ENCODE peak calls at places on chromosome 4, in four cellular contexts. One of them, this sample, is unnamed.

GRCh38 chr4:152573861-152574260 is 38.0 kb upstream of the FBXW7 start:
- DNase-seq in fibroblast of lung: no peak
- DNase-seq in NCI-H1694 treated with DMSO at 0.1 percent for 48 hours: no peak
- DNase-seq in AML-193: no peak
- DNase-seq in this sample: no peak

GRCh38 chr4:183430317-183430986 is 14.0 kb upstream of the CDKN2AIP start:
- DNase-seq in fibroblast of lung: no peak
- DNase-seq in NCI-H1694 treated with DMSO at 0.1 percent for 48 hours: no peak
- DNase-seq in AML-193: no peak
- DNase-seq in this sample: no peak

GRCh38 chr4:85741421-85741820 is 266.5 kb downstream of the ARHGAP24 start:
- DNase-seq in fibroblast of lung: no peak
- DNase-seq in NCI-H1694 treated with DMSO at 0.1 percent for 48 hours: no peak
- DNase-seq in AML-193: no peak
- DNase-seq in this sample: no peak

GRCh38 chr4:19034089-19034488 is 1012.5 kb upstream of the LCORL start:
- DNase-seq in fibroblast of lung: peak; percentile 21
- DNase-seq in NCI-H1694 treated with DMSO at 0.1 percent for 48 hours: no peak
- DNase-seq in AML-193: no peak
- DNase-seq in this sample: no peak

GRCh38 chr4:140755811-140756291 is 334 bp downstream of the TBC1D9 start:
- DNase-seq in fibroblast of lung: peak; percentile 70
- DNase-seq in NCI-H1694 treated with DMSO at 0.1 percent for 48 hours: no peak
- DNase-seq in AML-193: no peak
- DNase-seq in this sample: no peak

GRCh38 chr4:121785479-121785878 is 15.6 kb upstream of the EXOSC9 start:
- DNase-seq in fibroblast of lung: peak; percentile 55
- DNase-seq in NCI-H1694 treated with DMSO at 0.1 percent for 48 hours: no peak
- DNase-seq in AML-193: no peak
- DNase-seq in this sample: peak; percentile 31

GRCh38 chr4:154741131-154741530 is 2.7 kb upstream of the LRAT start:
- DNase-seq in fibroblast of lung: no peak
- DNase-seq in NCI-H1694 treated with DMSO at 0.1 percent for 48 hours: no peak
- DNase-seq in AML-193: no peak
- DNase-seq in this sample: no peak

GRCh38 chr4:144645102-144645469 is 870 bp upstream of the HHIP start:
- DNase-seq in fibroblast of lung: peak; percentile 32
- DNase-seq in NCI-H1694 treated with DMSO at 0.1 percent for 48 hours: no peak
- DNase-seq in AML-193: no peak
- DNase-seq in this sample: no peak

GRCh38 chr4:26719954-26720552 is 136.2 kb downstream of the TBC1D19 start:
- DNase-seq in fibroblast of lung: peak; percentile 29
- DNase-seq in NCI-H1694 treated with DMSO at 0.1 percent for 48 hours: peak; percentile 32
- DNase-seq in AML-193: peak; percentile 26
- DNase-seq in this sample: peak; percentile 35

GRCh38 chr4:4271912-4272311 is 18.0 kb downstream of the LYAR start:
- DNase-seq in fibroblast of lung: no peak
- DNase-seq in NCI-H1694 treated with DMSO at 0.1 percent for 48 hours: no peak
- DNase-seq in AML-193: no peak
- DNase-seq in this sample: no peak

GRCh38 chr4:87823741-87824140 is 9.0 kb upstream of the MEPE start:
- DNase-seq in fibroblast of lung: no peak
- DNase-seq in NCI-H1694 treated with DMSO at 0.1 percent for 48 hours: no peak
- DNase-seq in AML-193: no peak
- DNase-seq in this sample: no peak

GRCh38 chr4:6785572-6785925 is 3.0 kb downstream of the KIAA0232 start:
- DNase-seq in fibroblast of lung: no peak
- DNase-seq in NCI-H1694 treated with DMSO at 0.1 percent for 48 hours: no peak
- DNase-seq in AML-193: no peak
- DNase-seq in this sample: no peak

GRCh38 chr4:113776679-113777078 is 15.1 kb upstream of the CAMK2D start:
- DNase-seq in fibroblast of lung: no peak
- DNase-seq in NCI-H1694 treated with DMSO at 0.1 percent for 48 hours: no peak
- DNase-seq in AML-193: no peak
- DNase-seq in this sample: no peak

GRCh38 chr4:184100297-184100885 is 117.3 kb downstream of the ENPP6 start:
- DNase-seq in fibroblast of lung: no peak
- DNase-seq in NCI-H1694 treated with DMSO at 0.1 percent for 48 hours: no peak
- DNase-seq in AML-193: peak; percentile 21
- DNase-seq in this sample: no peak

GRCh38 chr4:143411527-143412480 is 75.1 kb downstream of the GAB1 start:
- DNase-seq in fibroblast of lung: peak; percentile 50
- DNase-seq in NCI-H1694 treated with DMSO at 0.1 percent for 48 hours: no peak
- DNase-seq in AML-193: no peak
- DNase-seq in this sample: peak; percentile 44

GRCh38 chr4:26183017-26183416 is 137.8 kb upstream of the RBPJ start:
- DNase-seq in fibroblast of lung: peak; percentile 67
- DNase-seq in NCI-H1694 treated with DMSO at 0.1 percent for 48 hours: no peak
- DNase-seq in AML-193: no peak
- DNase-seq in this sample: no peak

GRCh38 chr4:158209825-158210807 is at the start of gene TMEM144:
- DNase-seq in fibroblast of lung: peak; percentile 93
- DNase-seq in NCI-H1694 treated with DMSO at 0.1 percent for 48 hours: no peak
- DNase-seq in AML-193: peak; percentile 82
- DNase-seq in this sample: peak; percentile 79

GRCh38 chr4:99665981-99666380 is 8.4 kb upstream of the C4orf54 start:
- DNase-seq in fibroblast of lung: no peak
- DNase-seq in NCI-H1694 treated with DMSO at 0.1 percent for 48 hours: no peak
- DNase-seq in AML-193: no peak
- DNase-seq in this sample: no peak

GRCh38 chr4:33160126-33160525 is 2440.0 kb downstream of the PCDH7 start:
- DNase-seq in fibroblast of lung: no peak
- DNase-seq in NCI-H1694 treated with DMSO at 0.1 percent for 48 hours: no peak
- DNase-seq in AML-193: peak; percentile 17
- DNase-seq in this sample: peak; percentile 62

GRCh38 chr4:121273191-121273590 is 107.6 kb downstream of the QRFPR start:
- DNase-seq in fibroblast of lung: no peak
- DNase-seq in NCI-H1694 treated with DMSO at 0.1 percent for 48 hours: no peak
- DNase-seq in AML-193: no peak
- DNase-seq in this sample: no peak

GRCh38 chr4:555566-556275 is 20.4 kb downstream of the TMEM271 start:
- DNase-seq in fibroblast of lung: no peak
- DNase-seq in NCI-H1694 treated with DMSO at 0.1 percent for 48 hours: no peak
- DNase-seq in AML-193: no peak
- DNase-seq in this sample: no peak

GRCh38 chr4:134636332-134637055 is 434.9 kb upstream of the PABPC4L start:
- DNase-seq in fibroblast of lung: no peak
- DNase-seq in NCI-H1694 treated with DMSO at 0.1 percent for 48 hours: no peak
- DNase-seq in AML-193: no peak
- DNase-seq in this sample: no peak

GRCh38 chr4:147096667-147097604 is 151.3 kb upstream of the TTC29 start:
- DNase-seq in fibroblast of lung: peak; percentile 38
- DNase-seq in NCI-H1694 treated with DMSO at 0.1 percent for 48 hours: peak; percentile 19
- DNase-seq in AML-193: peak; percentile 49
- DNase-seq in this sample: peak; percentile 55

GRCh38 chr4:56871357-56871993 is 36.2 kb upstream of the REST start:
- DNase-seq in fibroblast of lung: peak; percentile 5
- DNase-seq in NCI-H1694 treated with DMSO at 0.1 percent for 48 hours: no peak
- DNase-seq in AML-193: no peak
- DNase-seq in this sample: no peak

GRCh38 chr4:119040261-119040660 is 95.4 kb upstream of the MYOZ2 start:
- DNase-seq in fibroblast of lung: peak; percentile 36
- DNase-seq in NCI-H1694 treated with DMSO at 0.1 percent for 48 hours: no peak
- DNase-seq in AML-193: no peak
- DNase-seq in this sample: no peak

GRCh38 chr4:31290836-31291235 is 570.7 kb downstream of the PCDH7 start:
- DNase-seq in fibroblast of lung: no peak
- DNase-seq in NCI-H1694 treated with DMSO at 0.1 percent for 48 hours: no peak
- DNase-seq in AML-193: no peak
- DNase-seq in this sample: no peak

GRCh38 chr4:85128246-85129204 is 162.0 kb upstream of the WDFY3 start:
- DNase-seq in fibroblast of lung: no peak
- DNase-seq in NCI-H1694 treated with DMSO at 0.1 percent for 48 hours: no peak
- DNase-seq in AML-193: no peak
- DNase-seq in this sample: no peak

GRCh38 chr4:106615961-106616360 is 247.4 kb upstream of the GIMD1 start:
- DNase-seq in fibroblast of lung: peak; percentile 10
- DNase-seq in NCI-H1694 treated with DMSO at 0.1 percent for 48 hours: no peak
- DNase-seq in AML-193: no peak
- DNase-seq in this sample: no peak

GRCh38 chr4:146548443-146548842 is 26.7 kb upstream of the SLC10A7 start:
- DNase-seq in fibroblast of lung: no peak
- DNase-seq in NCI-H1694 treated with DMSO at 0.1 percent for 48 hours: no peak
- DNase-seq in AML-193: no peak
- DNase-seq in this sample: no peak

GRCh38 chr4:72564184-72564583 is 4.8 kb downstream of the ADAMTS3 start:
- DNase-seq in fibroblast of lung: peak; percentile 48
- DNase-seq in NCI-H1694 treated with DMSO at 0.1 percent for 48 hours: no peak
- DNase-seq in AML-193: no peak
- DNase-seq in this sample: no peak

GRCh38 chr4:98946359-98946758 is 17.4 kb upstream of the EIF4E start:
- DNase-seq in fibroblast of lung: no peak
- DNase-seq in NCI-H1694 treated with DMSO at 0.1 percent for 48 hours: no peak
- DNase-seq in AML-193: no peak
- DNase-seq in this sample: no peak

This sample was measured in H4.